ENCODE peak calls at places on chromosomes 6 and 20, in seven cellular contexts. P is Kasumi-1; C is heart right ventricle; M is NCI-H1105; B is activated naive CD8-positive, alpha-beta T cell treated with anti-CD3 and anti-CD28 coated beads, Interleukin-2, amount 50 U/mL, for 16 hours; T is occipital lobe; K is activated T-helper 1 cell treated with anti-CD3 and anti-CD28 coated beads, Interleukin-12 subunit alpha, Interleukin-12 subunit beta, Interleukin-2, Interleukin-4 antibody, amounts not matched to agents 30 ng/mL and 10 ng/mL and 1 ng/mL, durations not matched to agents 14 hours and 24 hours and 36 hours. Q is an unnamed sample.

GRCh38 chr20:57790176-57790575 is 80.4 kb upstream of the PMEPA1 start:
- DNase-seq in P (no peak), C (no peak), M (no peak), B (no peak), T (no peak), K (no peak), Q (no peak)

GRCh38 chr6:51045548-51045947 is 226.9 kb downstream of the TFAP2B start:
- DNase-seq in P (no peak), C (no peak), M (peak; percentile 85), B (no peak), T (no peak), K (no peak), Q (no peak)

GRCh38 chr6:87936065-87936464 is 111.6 kb upstream of the SPACA1 start:
- DNase-seq in P (no peak), C (no peak), M (no peak), B (no peak), T (no peak), K (no peak), Q (no peak)

GRCh38 chr6:132931937-132932336 is 117.6 kb downstream of the RPS12 start:
- DNase-seq in P (no peak), C (no peak), M (no peak), B (no peak), T (no peak), K (no peak), Q (no peak)

GRCh38 chr6:57324538-57324937 is 7.1 kb downstream of the PRIM2 start:
- DNase-seq in P (peak; percentile 80), C (no peak), M (peak; percentile 3), B (no peak), T (no peak), K (no peak), Q (peak; percentile 48)

GRCh38 chr6:119535332-119535731 is 185.8 kb upstream of the MAN1A1 start:
- DNase-seq in P (no peak), C (no peak), M (no peak), B (no peak), T (no peak), K (no peak), Q (no peak)

GRCh38 chr20:44785768-44786167 is 24.6 kb downstream of the RIMS4 start:
- DNase-seq in P (no peak), C (no peak), M (no peak), B (no peak), T (no peak), K (no peak), Q (peak; percentile 85)

GRCh38 chr20:931401-931800 is 15.3 kb upstream of the ANGPT4 start:
- DNase-seq in P (peak; percentile 43), C (no peak), M (no peak), B (no peak), T (no peak), K (no peak), Q (no peak)

GRCh38 chr6:99822741-99823512 is 171.1 kb downstream of the MCHR2 start:
- DNase-seq in P (peak; percentile 56), C (peak; percentile 7), M (no peak), B (no peak), T (no peak), K (no peak), Q (peak; percentile 79)

GRCh38 chr6:106870824-106871300 is 103.7 kb downstream of the CD24 start:
- DNase-seq in P (no peak), C (no peak), M (no peak), B (no peak), T (no peak), K (no peak), Q (no peak)

GRCh38 chr20:34604980-34605788 is 46.7 kb downstream of the MAP1LC3A start:
- DNase-seq in P (no peak), C (peak; percentile 54), M (no peak), B (no peak), T (no peak), K (no peak), Q (no peak)

GRCh38 chr6:142408409-142408808 is 106.6 kb downstream of the ADGRG6 start:
- DNase-seq in P (peak; percentile 4), C (no peak), M (no peak), B (no peak), T (no peak), K (no peak), Q (no peak)

GRCh38 chr6:53651764-53652401 is 13.7 kb downstream of the KLHL31 start:
- DNase-seq in P (peak; percentile 82), C (peak; percentile 41), M (peak; percentile 90), B (peak; percentile 56), T (peak; percentile 74), K (peak; percentile 64), Q (peak; percentile 75)

GRCh38 chr6:16855460-16855859 is 94.2 kb upstream of the ATXN1 start:
- DNase-seq in P (peak; percentile 54), C (no peak), M (no peak), B (no peak), T (no peak), K (no peak), Q (no peak)

GRCh38 chr20:45823949-45824835 is 2.9 kb downstream of the TNNC2 start:
- DNase-seq in P (no peak), C (no peak), M (no peak), B (peak; percentile 11), T (no peak), K (peak; percentile 28), Q (no peak)

GRCh38 chr20:20820104-20820503 is 107.7 kb upstream of the RALGAPA2 start:
- DNase-seq in P (no peak), C (no peak), M (no peak), B (no peak), T (no peak), K (no peak), Q (peak; percentile 70)

GRCh38 chr6:27836783-27837635 is 75.2 kb downstream of the OR2B2 start:
- DNase-seq in P (peak; percentile 96), C (peak; percentile 43), M (peak; percentile 93), B (no peak), T (peak; percentile 12), K (peak; percentile 51), Q (peak; percentile 88)

GRCh38 chr20:57618091-57618765 is 2.0 kb downstream of the ZBP1 start:
- DNase-seq in P (no peak), C (no peak), M (no peak), B (no peak), T (no peak), K (no peak), Q (no peak)

GRCh38 chr6:10510592-10511367 is 10.4 kb upstream of the GCNT2 start:
- DNase-seq in P (peak; percentile 84), C (peak; percentile 65), M (peak; percentile 61), B (no peak), T (no peak), K (peak; percentile 35), Q (peak; percentile 89)

GRCh38 chr6:31401403-31401802 is 2.0 kb upstream of the MICA start:
- DNase-seq in P (no peak), C (no peak), M (no peak), B (no peak), T (no peak), K (no peak), Q (peak; percentile 20)

GRCh38 chr20:58696411-58696961 is 3.9 kb downstream of the NPEPL1 start:
- DNase-seq in P (no peak), C (no peak), M (no peak), B (no peak), T (no peak), K (no peak), Q (no peak)

GRCh38 chr20:4457566-4458543 is 263.9 kb upstream of the PRND start:
- DNase-seq in P (no peak), C (no peak), M (no peak), B (no peak), T (no peak), K (no peak), Q (no peak)

GRCh38 chr6:89605861-89606260 is 32.7 kb downstream of the LYRM2 start:
- DNase-seq in P (no peak), C (no peak), M (peak; percentile 13), B (no peak), T (no peak), K (no peak), Q (no peak)

GRCh38 chr20:51661609-51662178 is 106.5 kb downstream of the ATP9A start:
- DNase-seq in P (no peak), C (no peak), M (no peak), B (peak; percentile 5), T (no peak), K (peak; percentile 20), Q (no peak)

GRCh38 chr6:160714731-160715130 is 12.7 kb downstream of the PLG start:
- DNase-seq in P (no peak), C (no peak), M (no peak), B (no peak), T (no peak), K (no peak), Q (no peak)

GRCh38 chr20:33918662-33919061 is 75.0 kb upstream of the RALY start:
- DNase-seq in P (no peak), C (no peak), M (no peak), B (no peak), T (no peak), K (no peak), Q (no peak)

GRCh38 chr6:84284428-84285033 is 57.1 kb upstream of the CEP162 start:
- DNase-seq in P (no peak), C (no peak), M (no peak), B (no peak), T (no peak), K (no peak), Q (peak; percentile 50)

GRCh38 chr6:135812085-135812526 is 39.4 kb upstream of the PDE7B start:
- DNase-seq in P (no peak), C (peak; percentile 12), M (no peak), B (no peak), T (no peak), K (no peak), Q (peak; percentile 55)

GRCh38 chr6:142323377-142323776 is 21.6 kb downstream of the ADGRG6 start:
- DNase-seq in P (no peak), C (no peak), M (peak; percentile 57), B (no peak), T (no peak), K (no peak), Q (no peak)

GRCh38 chr6:131733376-131734016 is 22.7 kb upstream of the CTAGE9 start:
- DNase-seq in P (peak; percentile 77), C (peak; percentile 26), M (no peak), B (no peak), T (peak; percentile 10), K (no peak), Q (no peak)

GRCh38 chr20:64256282-64256947 is 867 bp downstream of the PCMTD2 start:
- DNase-seq in P (peak; percentile 42), C (no peak), M (no peak), B (no peak), T (no peak), K (no peak), Q (no peak)

GRCh38 chr6:18053071-18053475 is 65.6 kb upstream of the KIF13A start:
- DNase-seq in P (no peak), C (no peak), M (no peak), B (no peak), T (no peak), K (no peak), Q (no peak)

GRCh38 chr6:19552588-19552987 is 284.6 kb upstream of the ID4 start:
- DNase-seq in P (no peak), C (no peak), M (no peak), B (no peak), T (no peak), K (no peak), Q (no peak)

GRCh38 chr6:89745096-89745495 is 74.5 kb downstream of the MDN1 start:
- DNase-seq in P (no peak), C (no peak), M (no peak), B (no peak), T (no peak), K (no peak), Q (no peak)

GRCh38 chr6:160950507-160950906 is 41.1 kb upstream of the MAP3K4 start:
- DNase-seq in P (no peak), C (peak; percentile 44), M (no peak), B (no peak), T (no peak), K (no peak), Q (no peak)

GRCh38 chr6:2375443-2375842 is 130.0 kb upstream of the GMDS start:
- DNase-seq in P (no peak), C (no peak), M (no peak), B (no peak), T (no peak), K (no peak), Q (no peak)

GRCh38 chr6:142945071-142945445 is at the start of gene HIVEP2:
- DNase-seq in P (peak; percentile 23), C (peak; percentile 91), M (peak; percentile 41), B (peak; percentile 89), T (peak; percentile 62), K (peak; percentile 74), Q (peak; percentile 59)

GRCh38 chr20:63073051-63073737 is 66.4 kb upstream of the BHLHE23 start:
- DNase-seq in P (no peak), C (no peak), M (no peak), B (no peak), T (no peak), K (no peak), Q (no peak)

Q was measured in SK-MEL-5.